ENCODE peak calls at places on chromosome X, in seven cellular contexts. A, Z, K, L, M, S and Y are unnamed samples. For H3K36me3, H3K4me1 and H3K27me3, the result is how much of the 10 kb centered on the place peaks cover.

GRCh38 chrX:36573720-36574119 is 434.4 kb upstream of the FAM47C start:
- DNase-seq in A (no peak), Z (no peak), K (no peak), L (no peak), M (no peak), S (peak), Y (no peak)

GRCh38 chrX:129000797-129001196 is 522.5 kb downstream of the SMARCA1 start:
- DNase-seq in A (no peak), Z (no peak), K (no peak), L (no peak), M (no peak), S (no peak), Y (no peak)

GRCh38 chrX:87409113-87409841 is 108.3 kb upstream of the KLHL4 start:
- DNase-seq in A (peak), Z (no peak), K (peak), L (peak), M (peak), S (no peak), Y (no peak)

GRCh38 chrX:38061335-38061734 is 55.0 kb downstream of the SYTL5 start:
- DNase-seq in A (no peak), Z (no peak), K (no peak), L (no peak), M (no peak), S (peak), Y (no peak)

GRCh38 chrX:142204522-142205433 is at the start of gene MAGEC2:
- DNase-seq in A (no peak), Z (no peak), K (no peak), L (no peak), M (no peak), S (no peak), Y (no peak)

GRCh38 chrX:134603806-134604700 is 54.2 kb downstream of the PLAC1 start:
- DNase-seq in A (no peak), Z (no peak), K (no peak), L (peak), M (no peak), S (peak), Y (no peak)

GRCh38 chrX:132908891-132909290 is 49.5 kb downstream of the HS6ST2 start:
- DNase-seq in A (no peak), Z (no peak), K (no peak), L (no peak), M (no peak), S (no peak), Y (no peak)

GRCh38 chrX:23779025-23779424 is 3.9 kb upstream of the SAT1 start:
- DNase-seq in A (no peak), Z (no peak), K (no peak), L (no peak), M (no peak), S (peak), Y (no peak)

GRCh38 chrX:10859353-10859752 is 239.0 kb upstream of the MID1 start:
- DNase-seq in A (no peak), Z (no peak), K (no peak), L (no peak), M (no peak), S (no peak), Y (no peak)

GRCh38 chrX:50941638-50942037 is 31.1 kb downstream of the BMP15 start:
- DNase-seq in A (no peak), Z (peak), K (no peak), L (no peak), M (no peak), S (peak), Y (no peak)

GRCh38 chrX:10529344-10529743 is 91.0 kb downstream of the MID1 start:
- DNase-seq in A (no peak), Z (no peak), K (no peak), L (no peak), M (no peak), S (no peak), Y (no peak)

GRCh38 chrX:22135994-22136684 is 104.0 kb downstream of the PHEX start:
- DNase-seq in A (no peak), Z (no peak), K (no peak), L (no peak), M (no peak), S (peak), Y (peak)

GRCh38 chrX:148043456-148043855 is 62.3 kb downstream of the FMR1NB start:
- DNase-seq in A (no peak), Z (no peak), K (no peak), L (no peak), M (no peak), S (no peak), Y (no peak)

GRCh38 chrX:31117195-31117594 is 45.4 kb upstream of the FTHL17 start:
- DNase-seq in A (no peak), Z (no peak), K (no peak), L (no peak), M (no peak), S (no peak), Y (no peak)

GRCh38 chrX:86033385-86033784 is 14.0 kb downstream of the CHM start:
- DNase-seq in A (no peak), Z (no peak), K (no peak), L (no peak), M (no peak), S (no peak), Y (no peak)

GRCh38 chrX:1597345-1598020 is 6.1 kb downstream of the AKAP17A start:
- DNase-seq in A (no peak), Z (no peak), K (peak), L (no peak), M (no peak), S (no peak), Y (no peak)

GRCh38 chrX:1598021-1598875 is 6.8 kb downstream of the AKAP17A start:
- DNase-seq in A (no peak), Z (no peak), K (peak), L (no peak), M (no peak), S (no peak), Y (no peak)

GRCh38 chrX:1598876-1599790 is 7.7 kb downstream of the AKAP17A start:
- DNase-seq in A (no peak), Z (no peak), K (peak), L (no peak), M (no peak), S (no peak), Y (no peak)

GRCh38 chrX:1595711-1596060 is 4.3 kb downstream of the AKAP17A start:
- DNase-seq in A (no peak), Z (no peak), K (peak), L (no peak), M (no peak), S (no peak), Y (no peak)

GRCh38 chrX:1596676-1597344 is 5.4 kb downstream of the AKAP17A start:
- DNase-seq in A (no peak), Z (no peak), K (peak), L (no peak), M (no peak), S (no peak), Y (no peak)
- H3K36me3 ChIP-seq in A (half or more), Z (half or more), K (half or more), L (half or more), M (under half), S (half or more), Y (under half)

DNA sequence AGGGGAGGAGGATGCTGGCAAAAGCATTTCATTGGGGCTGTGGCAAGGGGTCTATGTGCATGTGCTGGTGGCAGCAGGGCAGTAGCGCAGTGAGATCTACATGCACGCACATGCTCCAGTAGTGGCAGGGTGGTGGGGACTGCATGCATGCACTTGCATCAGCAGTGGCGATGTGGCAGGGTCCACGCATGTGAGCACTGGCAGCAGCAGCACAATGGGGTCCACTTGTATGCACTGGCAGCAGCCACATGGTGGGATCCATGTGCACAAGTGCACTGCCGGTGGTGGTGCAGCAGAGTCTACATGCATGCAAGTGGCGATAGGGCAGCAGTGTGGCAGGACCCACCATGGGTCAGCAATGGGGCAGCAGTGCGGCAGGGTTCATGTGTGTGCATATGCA is 233.1 kb downstream of the THOC2 start:
- DNase-seq in A (no peak), Z (no peak), K (no peak), L (no peak), M (no peak), S (no peak), Y (no peak)
- H3K4me1 ChIP-seq in A (under half), Z (under half), K (under half), L (under half), M (under half), S (under half), Y (under half)

DNA sequence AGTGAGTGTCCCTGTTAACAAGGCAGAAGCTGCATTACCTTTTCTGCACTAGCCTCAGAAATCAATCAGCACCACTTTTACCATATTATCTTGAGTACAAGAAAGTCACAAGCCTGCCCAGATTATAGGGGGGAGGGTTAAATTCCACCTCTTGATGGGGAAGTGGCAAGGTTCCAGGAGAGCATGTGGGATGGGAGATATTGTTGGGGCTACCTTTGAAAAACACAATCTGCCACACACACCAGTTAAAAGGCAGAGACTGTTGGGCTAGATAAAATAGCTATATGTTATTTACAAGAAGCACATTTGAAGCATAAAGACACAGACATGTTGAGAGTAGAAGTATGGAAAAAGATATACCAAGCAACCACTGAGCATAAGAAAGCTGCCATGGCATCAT is 6.6 kb upstream of the AVPR2 start:
- DNase-seq in A (no peak), Z (no peak), K (no peak), L (no peak), M (no peak), S (no peak), Y (no peak)
- H3K27me3 ChIP-seq in A (under half), Z (under half), K (under half), L (under half), M (under half), S (under half), Y (under half)

GRCh38 chrX:71291381-71291780 is 7.9 kb downstream of the NONO start:
- DNase-seq in A (no peak), Z (no peak), K (no peak), L (no peak), M (no peak), S (no peak), Y (no peak)
- H3K36me3 ChIP-seq in A (half or more), Z (under half), K (half or more), L (under half), M (under half), S (half or more), Y (under half)

DNA sequence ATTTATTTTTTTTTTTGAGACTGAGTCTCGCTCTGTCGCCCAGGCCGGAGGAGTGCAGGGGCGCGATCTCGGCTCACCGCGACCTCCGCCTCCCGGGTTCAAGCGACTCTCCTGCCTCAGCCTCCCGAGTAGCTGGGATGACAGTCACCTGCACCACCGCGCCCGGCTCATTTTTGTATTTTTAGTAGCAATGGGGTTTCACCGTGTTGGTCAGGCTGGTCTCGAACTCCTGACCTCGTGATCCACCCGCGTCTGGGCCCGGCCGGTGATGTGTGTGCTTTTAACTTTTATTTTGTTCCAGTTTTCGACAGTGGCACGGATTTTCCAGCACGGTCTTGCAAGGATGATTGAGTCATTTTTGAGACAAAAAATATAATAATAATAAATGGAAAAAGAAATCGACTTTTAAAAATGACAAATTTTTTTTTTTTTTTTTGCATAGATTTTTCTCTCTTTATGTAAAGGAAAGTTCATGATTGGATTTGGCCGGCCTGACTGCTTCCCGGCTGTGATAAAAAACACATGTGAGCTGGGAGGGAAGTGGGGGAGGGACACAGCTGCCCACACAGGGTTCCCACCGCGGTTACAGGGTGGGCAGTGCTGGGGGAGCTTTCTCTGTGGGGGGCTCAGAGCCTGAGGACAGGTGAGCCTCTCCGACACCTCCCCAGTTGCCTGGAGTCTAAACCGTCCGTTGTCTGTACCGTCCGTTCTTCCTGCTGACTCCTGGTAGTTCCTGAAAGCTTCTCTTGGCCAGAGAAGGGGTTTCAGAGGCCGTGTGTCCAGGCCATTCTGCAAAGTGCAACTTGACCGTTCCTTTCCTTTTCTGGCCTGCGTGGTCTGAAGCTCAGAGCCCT is 21.6 kb downstream of the SHOX start:
- DNase-seq in A (no peak), Z (no peak), K (peak), L (no peak), M (no peak), S (no peak), Y (no peak)
- H3K4me1 ChIP-seq in A (under half), Z (under half), K (under half), L (under half), M (under half), S (under half), Y (under half)

GRCh38 chrX:150162141-150162540 is 201.0 kb upstream of the MAMLD1 start:
- DNase-seq in A (no peak), Z (no peak), K (no peak), L (no peak), M (no peak), S (no peak), Y (no peak)
- H3K27me3 ChIP-seq in A (under half), Z (under half), K (under half), L (under half), M (under half), S (under half), Y (under half)

GRCh38 chrX:71458866-71459265 is 74.0 kb upstream of the OGT start:
- DNase-seq in A (no peak), Z (no peak), K (no peak), L (no peak), M (no peak), S (no peak), Y (no peak)

GRCh38 chrX:71450433-71451106 is 82.3 kb upstream of the OGT start:
- DNase-seq in A (no peak), Z (no peak), K (no peak), L (no peak), M (no peak), S (no peak), Y (no peak)

GRCh38 chrX:71454222-71454621 is 78.7 kb upstream of the OGT start:
- DNase-seq in A (no peak), Z (no peak), K (no peak), L (no peak), M (no peak), S (no peak), Y (no peak)
- H3K36me3 ChIP-seq in A (half or more), Z (under half), K (half or more), L (under half), M (under half), S (under half), Y (under half)

GRCh38 chrX:12953420-12953819 is 21.5 kb upstream of the TMSB4X start:
- DNase-seq in A (no peak), Z (no peak), K (no peak), L (no peak), M (no peak), S (no peak), Y (no peak)
- H3K4me1 ChIP-seq in A (under half), Z (under half), K (under half), L (under half), M (under half), S (under half), Y (half or more)

DNA sequence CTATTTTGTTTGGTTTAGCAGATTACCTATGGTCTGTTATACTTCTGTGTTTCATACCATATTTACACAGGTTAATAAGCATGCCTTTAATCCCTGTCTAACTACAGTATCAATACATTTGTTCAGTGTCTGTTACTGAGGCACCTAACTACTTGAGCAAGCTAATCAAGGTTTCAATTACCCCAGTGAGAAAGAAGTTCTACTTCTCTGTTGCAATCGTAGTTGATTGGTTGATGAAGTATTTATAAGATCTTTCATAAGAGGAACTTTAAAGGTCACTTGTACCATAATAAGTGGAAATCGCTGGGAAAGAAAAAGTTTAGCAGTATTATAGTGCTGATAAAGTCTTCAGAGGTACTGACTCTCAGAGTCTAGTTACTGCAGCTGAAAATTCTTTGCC is 490.6 kb downstream of the RPA4 start:
- DNase-seq in A (no peak), Z (no peak), K (no peak), L (no peak), M (no peak), S (no peak), Y (no peak)
- H3K27me3 ChIP-seq in A (under half), Z (under half), K (under half), L (under half), M (under half), S (under half), Y (under half)

GRCh38 chrX:150621652-150622051 is 53.2 kb downstream of the MTM1 start:
- DNase-seq in A (no peak), Z (no peak), K (no peak), L (no peak), M (no peak), S (no peak), Y (no peak)

GRCh38 chrX:150615356-150615755 is 46.9 kb downstream of the MTM1 start:
- DNase-seq in A (no peak), Z (no peak), K (no peak), L (no peak), M (no peak), S (no peak), Y (no peak)

GRCh38 chrX:150616179-150616862 is 47.9 kb downstream of the MTM1 start:
- DNase-seq in A (no peak), Z (no peak), K (no peak), L (no peak), M (no peak), S (no peak), Y (no peak)

DNA sequence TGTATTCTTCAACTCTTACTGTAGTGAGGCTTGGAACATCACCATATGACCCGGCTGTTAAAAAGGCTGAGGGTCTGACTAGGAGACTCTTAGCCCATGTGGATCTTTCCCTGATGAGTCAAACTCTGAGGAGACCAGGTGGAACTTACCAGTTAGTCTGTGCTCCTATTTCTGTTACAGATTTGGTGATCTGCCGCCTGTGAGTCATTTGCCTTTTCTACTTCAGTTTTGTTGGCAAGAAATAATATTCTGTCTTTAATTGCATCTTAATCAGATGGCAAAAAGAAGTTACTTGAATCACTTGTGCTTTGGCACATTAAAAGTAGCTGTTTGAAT is 48.4 kb downstream of the MTM1 start:
- DNase-seq in A (no peak), Z (no peak), K (no peak), L (no peak), M (no peak), S (no peak), Y (no peak)
- H3K36me3 ChIP-seq in A (under half), Z (under half), K (under half), L (under half), M (under half), S (under half), Y (under half)